ENCODE peak calls at places on chromosomes 3 and 15, in seven cellular contexts. Q is effector CD4-positive, alpha-beta T cell; A is 8988T; P is lower lobe of right lung; K is HS-5; T is PC-3; V is spleen. H is an unnamed sample.

GRCh38 chr3:197522881-197523342 is 32.9 kb downstream of the BDH1 start:
- DNase-seq in P (no peak), Q (no peak), A (no peak), T (no peak), K (no peak), V (no peak), H (no peak)

GRCh38 chr3:37338500-37338899 is 164.1 kb upstream of the LRRFIP2 start:
- DNase-seq in A (no peak), P (no peak), T (no peak), K (peak; percentile 2), V (no peak), Q (no peak), H (no peak)

GRCh38 chr3:123652346-123652984 is 67.6 kb upstream of the HACD2 start:
- DNase-seq in K (peak; percentile 36), A (peak; percentile 57), P (peak; percentile 82), T (peak; percentile 87), Q (no peak), V (peak; percentile 87), H (peak; percentile 88)

GRCh38 chr3:141055136-141055535 is 4.0 kb downstream of the SPSB4 start:
- DNase-seq in K (no peak), A (no peak), P (no peak), V (no peak), Q (no peak), T (no peak), H (no peak)

GRCh38 chr15:70343961-70344360 is 246.2 kb upstream of the TLE3 start:
- DNase-seq in T (no peak), K (no peak), A (no peak), Q (no peak), P (no peak), V (no peak), H (no peak)

GRCh38 chr3:177041021-177041729 is 156.1 kb downstream of the TBL1XR1 start:
- DNase-seq in K (no peak), V (no peak), Q (no peak), P (no peak), T (peak; percentile 20), A (no peak), H (no peak)

GRCh38 chr3:158804441-158804840 is 2.6 kb downstream of the MFSD1 start:
- DNase-seq in T (peak; percentile 77), P (no peak), Q (no peak), V (no peak), A (no peak), K (no peak), H (no peak)

GRCh38 chr15:34039506-34040123 is 611 bp upstream of the AVEN start:
- DNase-seq in P (no peak), A (no peak), Q (no peak), K (no peak), T (no peak), V (no peak), H (no peak)

GRCh38 chr3:197354195-197355059 is 56.0 kb upstream of the DLG1 start:
- DNase-seq in P (no peak), T (no peak), A (no peak), K (no peak), Q (no peak), V (no peak), H (peak; percentile 65)

GRCh38 chr3:113746955-113747718 is at the start of gene ATP6V1A:
- DNase-seq in V (peak; percentile 94), P (peak; percentile 81), T (peak; percentile 18), A (peak; percentile 48), K (no peak), Q (peak; percentile 73), H (peak; percentile 88)

GRCh38 chr3:167095976-167096375 is 284.1 kb downstream of the ZBBX start:
- DNase-seq in A (no peak), P (no peak), T (peak; percentile 9), Q (no peak), V (no peak), K (no peak), H (no peak)

GRCh38 chr3:125281411-125281810 is 68.9 kb upstream of the SLC12A8 start:
- DNase-seq in A (no peak), P (no peak), K (no peak), V (no peak), T (no peak), Q (no peak), H (no peak)

GRCh38 chr3:21446027-21446426 is 305.0 kb downstream of the ZNF385D start:
- DNase-seq in V (no peak), T (no peak), A (no peak), P (no peak), Q (no peak), K (no peak), H (no peak)

GRCh38 chr3:146139586-146140110 is 21.3 kb downstream of the PLOD2 start:
- DNase-seq in Q (no peak), P (no peak), K (no peak), V (no peak), A (no peak), T (no peak), H (no peak)

GRCh38 chr15:74264081-74264501 is 28.0 kb downstream of the CCDC33 start:
- DNase-seq in P (no peak), Q (no peak), T (no peak), K (no peak), V (no peak), A (no peak), H (no peak)

GRCh38 chr3:126208618-126209256 is 28.4 kb upstream of the ALDH1L1 start:
- DNase-seq in V (no peak), Q (no peak), A (peak; percentile 93), K (peak; percentile 63), T (peak; percentile 84), P (peak; percentile 78), H (peak; percentile 85)

GRCh38 chr3:58392191-58392590 is 41.4 kb downstream of the PDHB start:
- DNase-seq in Q (no peak), A (no peak), K (no peak), P (no peak), V (no peak), T (no peak), H (no peak)

GRCh38 chr15:73922186-73923151 is 3.8 kb upstream of the LOXL1 start:
- DNase-seq in Q (no peak), T (no peak), K (no peak), A (no peak), V (peak; percentile 73), P (peak; percentile 43), H (no peak)

GRCh38 chr15:99153026-99153535 is 48.2 kb downstream of the SYNM start:
- DNase-seq in V (no peak), P (no peak), A (no peak), Q (no peak), T (no peak), K (no peak), H (no peak)

GRCh38 chr15:78365931-78366330 is 25.8 kb downstream of the CRABP1 start:
- DNase-seq in A (no peak), P (no peak), K (no peak), Q (no peak), V (no peak), T (peak; percentile 9), H (no peak)

GRCh38 chr3:151112731-151113130 is 27.3 kb downstream of the MED12L start:
- DNase-seq in K (no peak), T (peak; percentile 30), V (no peak), P (no peak), Q (no peak), A (no peak), H (no peak)

GRCh38 chr3:108420926-108421325 is 89.5 kb downstream of the MYH15 start:
- DNase-seq in Q (no peak), A (no peak), V (no peak), K (peak; percentile 93), P (no peak), T (peak; percentile 82), H (no peak)

GRCh38 chr3:99319961-99320360 is 318.4 kb upstream of the COL8A1 start:
- DNase-seq in Q (no peak), V (no peak), P (no peak), T (peak; percentile 57), K (peak; percentile 72), A (no peak), H (no peak)

GRCh38 chr3:146136647-146137046 is 24.3 kb downstream of the PLOD2 start:
- DNase-seq in A (no peak), V (no peak), T (peak; percentile 57), K (no peak), P (no peak), Q (no peak), H (no peak)